ENCODE peak calls at places on chromosomes 7 and 10, in ten cellular contexts. X, W, C, Q, N, G, R, B, V and Z are unnamed samples.

GRCh38 chr7:95550546-95550945 is 45.8 kb downstream of the PDK4 start:
- DNase-seq in C (no peak), Q (no peak), R (no peak), G (no peak), V (no peak), X (no peak), B (no peak), W (no peak), N (no peak), Z (no peak)

GRCh38 chr10:77020426-77021040 is 617.1 kb downstream of the KCNMA1 start:
- DNase-seq in N (no peak), X (no peak), W (no peak), Q (no peak), G (no peak), C (no peak), B (no peak), R (no peak), V (no peak), Z (no peak)

GRCh38 chr7:44824894-44825526 is 22.9 kb downstream of the H2AZ2 start:
- DNase-seq in V (peak), G (no peak), Q (no peak), R (peak), B (no peak), W (no peak), C (no peak), X (no peak), N (no peak), Z (no peak)

GRCh38 chr7:134792968-134793367 is 13.5 kb downstream of the CALD1 start:
- DNase-seq in C (no peak), X (no peak), N (peak), W (no peak), B (no peak), Q (no peak), G (no peak), V (peak), R (peak), Z (no peak)

GRCh38 chr7:114450431-114450830 is 35.8 kb downstream of the FOXP2 start:
- DNase-seq in R (no peak), N (no peak), B (no peak), W (no peak), X (no peak), C (no peak), G (no peak), Q (no peak), V (no peak), Z (no peak)

GRCh38 chr10:24617771-24618396 is 105.8 kb downstream of the ARHGAP21 start:
- DNase-seq in X (no peak), Q (peak), B (peak), V (peak), R (peak), N (no peak), W (no peak), G (peak), C (peak), Z (peak)

GRCh38 chr7:84202855-84203254 is 8.3 kb upstream of the SEMA3A start:
- DNase-seq in R (no peak), X (no peak), W (no peak), Q (no peak), N (no peak), B (no peak), G (no peak), C (no peak), V (no peak), Z (no peak)

GRCh38 chr7:27149817-27150567 is 2.4 kb downstream of the HOXA3 start:
- DNase-seq in G (peak), W (no peak), X (no peak), C (no peak), Q (no peak), V (no peak), B (no peak), R (no peak), N (no peak), Z (no peak)

GRCh38 chr7:41879113-41879385 is 176.2 kb upstream of the INHBA start:
- DNase-seq in C (no peak), X (no peak), R (peak), V (peak), G (no peak), N (no peak), W (no peak), B (no peak), Q (no peak), Z (no peak)

GRCh38 chr10:75841266-75841665 is 409.8 kb downstream of the LRMDA start:
- DNase-seq in X (no peak), C (no peak), B (no peak), G (no peak), R (no peak), V (no peak), N (no peak), W (no peak), Q (no peak), Z (no peak)

GRCh38 chr7:100655908-100656674 is at the start of gene ACTL6B:
- DNase-seq in B (peak), W (no peak), G (peak), R (peak), C (peak), N (no peak), Q (peak), X (peak), V (peak), Z (no peak)

GRCh38 chr7:112414855-112415490 is 35.3 kb upstream of the IFRD1 start:
- DNase-seq in C (no peak), B (peak), W (no peak), X (no peak), N (no peak), R (peak), V (peak), Q (no peak), G (no peak), Z (peak)

GRCh38 chr7:91240546-91240945 is 23.7 kb upstream of the FZD1 start:
- DNase-seq in G (no peak), Q (no peak), C (no peak), X (no peak), V (no peak), B (no peak), N (peak), R (peak), W (no peak), Z (no peak)

GRCh38 chr7:28203498-28204240 is 23.1 kb upstream of the JAZF1 start:
- DNase-seq in G (no peak), X (no peak), W (no peak), V (peak), B (no peak), N (no peak), C (no peak), R (no peak), Q (no peak), Z (no peak)

GRCh38 chr10:98391065-98391464 is 23.9 kb downstream of the PYROXD2 start:
- DNase-seq in C (no peak), Q (no peak), R (no peak), V (no peak), W (no peak), N (no peak), B (no peak), G (no peak), X (no peak), Z (no peak)

GRCh38 chr10:43574035-43574892 is at the start of gene ZNF239:
- DNase-seq in N (peak), Q (peak), V (peak), W (peak), B (peak), X (peak), C (peak), G (peak), R (peak), Z (no peak)

GRCh38 chr7:108486291-108486966 is 30.2 kb upstream of the NRCAM start:
- DNase-seq in B (no peak), C (no peak), R (peak), W (no peak), N (peak), X (no peak), Q (no peak), V (no peak), G (no peak), Z (no peak)

GRCh38 chr7:92460109-92460508 is 12.8 kb downstream of the GATAD1 start:
- DNase-seq in X (no peak), Q (no peak), C (no peak), N (no peak), B (no peak), W (no peak), R (no peak), V (no peak), G (no peak), Z (no peak)

GRCh38 chr10:22712959-22713852 is 1.2 kb downstream of the PIP4K2A start:
- DNase-seq in B (peak), R (peak), V (peak), G (peak), N (no peak), Q (peak), X (no peak), C (peak), W (no peak), Z (peak)

GRCh38 chr10:72490951-72491350 is 134.9 kb downstream of the MICU1 start:
- DNase-seq in W (no peak), X (no peak), V (no peak), G (no peak), Q (no peak), C (no peak), B (no peak), R (peak), N (no peak), Z (no peak)

GRCh38 chr10:131812012-131812403 is 88.8 kb upstream of the PPP2R2D start:
- DNase-seq in N (no peak), W (no peak), Q (no peak), V (no peak), C (no peak), G (peak), X (no peak), R (no peak), B (no peak), Z (no peak)

GRCh38 chr10:21002097-21002878 is 105.2 kb upstream of the NEBL start:
- DNase-seq in N (peak), G (no peak), R (peak), X (no peak), B (no peak), Q (no peak), V (no peak), W (no peak), C (no peak), Z (no peak)

GRCh38 chr7:146115665-146116451 is 743 bp upstream of the CNTNAP2 start:
- DNase-seq in B (peak), C (peak), R (no peak), X (peak), N (peak), Q (peak), W (no peak), V (no peak), G (peak), Z (peak)

GRCh38 chr10:3435671-3436070 is 263.1 kb upstream of the PITRM1 start:
- DNase-seq in W (no peak), N (no peak), C (no peak), G (no peak), R (peak), Q (no peak), V (no peak), X (no peak), B (no peak), Z (no peak)

GRCh38 chr10:108913300-108913699 is 1010.0 kb downstream of the XPNPEP1 start:
- DNase-seq in W (no peak), N (no peak), C (no peak), X (no peak), V (no peak), B (no peak), R (no peak), G (no peak), Q (peak), Z (no peak)

GRCh38 chr10:16242446-16242845 is 194.4 kb upstream of the PTER start:
- DNase-seq in C (no peak), N (no peak), X (no peak), Q (no peak), B (no peak), V (no peak), W (no peak), R (no peak), G (no peak), Z (no peak)

GRCh38 chr10:104277785-104278184 is 8.8 kb downstream of the GSTO2 start:
- DNase-seq in G (no peak), R (no peak), B (no peak), N (no peak), V (no peak), X (peak), W (no peak), C (no peak), Q (no peak), Z (no peak)

GRCh38 chr7:153430931-153431330 is 621.3 kb upstream of the DPP6 start:
- DNase-seq in W (no peak), Q (no peak), X (no peak), V (no peak), B (no peak), N (no peak), C (no peak), R (no peak), G (peak), Z (no peak)

GRCh38 chr7:64192775-64193174 is 14.2 kb upstream of the ZNF735 start:
- DNase-seq in Q (no peak), X (no peak), B (no peak), V (no peak), W (no peak), G (peak), N (no peak), R (no peak), C (no peak), Z (no peak)